ENCODE peak calls at places on chromosomes 16 and 17, in five cellular contexts. One of them, this sample, is unnamed.

GRCh38 chr17:38428150-38428642 is at the start of gene ARHGAP23:
- DNase-seq in germinal center: peak; percentile 67
- DNase-seq in activated CD8-positive, alpha-beta memory T cell treated with anti-CD3 and anti-CD28 coated beads for 1 hour: no peak
- DNase-seq in HTR-8/SVneo: peak; percentile 91
- DNase-seq in stimulated activated CD4-positive, alpha-beta T cell treated with anti-CD3 and anti-CD28 coated beads, Interleukin-1b, Interleukin-23, amount 100 ng/mL, for 24 hours: no peak
- DNase-seq in this sample: peak; percentile 53

GRCh38 chr16:28260193-28260592 is 32.1 kb upstream of the SBK1 start:
- DNase-seq in germinal center: no peak
- DNase-seq in activated CD8-positive, alpha-beta memory T cell treated with anti-CD3 and anti-CD28 coated beads for 1 hour: no peak
- DNase-seq in HTR-8/SVneo: no peak
- DNase-seq in stimulated activated CD4-positive, alpha-beta T cell treated with anti-CD3 and anti-CD28 coated beads, Interleukin-1b, Interleukin-23, amount 100 ng/mL, for 24 hours: no peak
- DNase-seq in this sample: no peak

GRCh38 chr16:68468849-68469248 is 20.5 kb upstream of the SMPD3 start:
- DNase-seq in germinal center: no peak
- DNase-seq in activated CD8-positive, alpha-beta memory T cell treated with anti-CD3 and anti-CD28 coated beads for 1 hour: no peak
- DNase-seq in HTR-8/SVneo: no peak
- DNase-seq in stimulated activated CD4-positive, alpha-beta T cell treated with anti-CD3 and anti-CD28 coated beads, Interleukin-1b, Interleukin-23, amount 100 ng/mL, for 24 hours: no peak
- DNase-seq in this sample: no peak

GRCh38 chr17:58335779-58336455 is 7.3 kb upstream of the TSPOAP1 start:
- DNase-seq in germinal center: no peak
- DNase-seq in activated CD8-positive, alpha-beta memory T cell treated with anti-CD3 and anti-CD28 coated beads for 1 hour: no peak
- DNase-seq in HTR-8/SVneo: no peak
- DNase-seq in stimulated activated CD4-positive, alpha-beta T cell treated with anti-CD3 and anti-CD28 coated beads, Interleukin-1b, Interleukin-23, amount 100 ng/mL, for 24 hours: no peak
- DNase-seq in this sample: no peak

GRCh38 chr17:75641343-75641742 is 8.1 kb downstream of the SMIM5 start:
- DNase-seq in germinal center: no peak
- DNase-seq in activated CD8-positive, alpha-beta memory T cell treated with anti-CD3 and anti-CD28 coated beads for 1 hour: no peak
- DNase-seq in HTR-8/SVneo: no peak
- DNase-seq in stimulated activated CD4-positive, alpha-beta T cell treated with anti-CD3 and anti-CD28 coated beads, Interleukin-1b, Interleukin-23, amount 100 ng/mL, for 24 hours: no peak
- DNase-seq in this sample: no peak

GRCh38 chr16:81723098-81723723 is 55.9 kb upstream of the PLCG2 start:
- DNase-seq in germinal center: peak; percentile 72
- DNase-seq in activated CD8-positive, alpha-beta memory T cell treated with anti-CD3 and anti-CD28 coated beads for 1 hour: no peak
- DNase-seq in HTR-8/SVneo: peak; percentile 86
- DNase-seq in stimulated activated CD4-positive, alpha-beta T cell treated with anti-CD3 and anti-CD28 coated beads, Interleukin-1b, Interleukin-23, amount 100 ng/mL, for 24 hours: peak; percentile 45
- DNase-seq in this sample: peak; percentile 68

GRCh38 chr17:69949931-69950330 is 125.1 kb upstream of the KCNJ16 start:
- DNase-seq in germinal center: no peak
- DNase-seq in activated CD8-positive, alpha-beta memory T cell treated with anti-CD3 and anti-CD28 coated beads for 1 hour: no peak
- DNase-seq in HTR-8/SVneo: no peak
- DNase-seq in stimulated activated CD4-positive, alpha-beta T cell treated with anti-CD3 and anti-CD28 coated beads, Interleukin-1b, Interleukin-23, amount 100 ng/mL, for 24 hours: no peak
- DNase-seq in this sample: no peak

GRCh38 chr17:65062168-65062915 is 5.8 kb upstream of the GNA13 start:
- DNase-seq in germinal center: no peak
- DNase-seq in activated CD8-positive, alpha-beta memory T cell treated with anti-CD3 and anti-CD28 coated beads for 1 hour: no peak
- DNase-seq in HTR-8/SVneo: no peak
- DNase-seq in stimulated activated CD4-positive, alpha-beta T cell treated with anti-CD3 and anti-CD28 coated beads, Interleukin-1b, Interleukin-23, amount 100 ng/mL, for 24 hours: no peak
- DNase-seq in this sample: peak; percentile 25

GRCh38 chr16:1538804-1539520 is 5.5 kb downstream of the TMEM204 start:
- DNase-seq in germinal center: peak; percentile 43
- DNase-seq in activated CD8-positive, alpha-beta memory T cell treated with anti-CD3 and anti-CD28 coated beads for 1 hour: no peak
- DNase-seq in HTR-8/SVneo: no peak
- DNase-seq in stimulated activated CD4-positive, alpha-beta T cell treated with anti-CD3 and anti-CD28 coated beads, Interleukin-1b, Interleukin-23, amount 100 ng/mL, for 24 hours: no peak
- DNase-seq in this sample: no peak

GRCh38 chr17:47077576-47077975 is 98.5 kb upstream of the RPRML start:
- DNase-seq in germinal center: no peak
- DNase-seq in activated CD8-positive, alpha-beta memory T cell treated with anti-CD3 and anti-CD28 coated beads for 1 hour: no peak
- DNase-seq in HTR-8/SVneo: no peak
- DNase-seq in stimulated activated CD4-positive, alpha-beta T cell treated with anti-CD3 and anti-CD28 coated beads, Interleukin-1b, Interleukin-23, amount 100 ng/mL, for 24 hours: no peak
- DNase-seq in this sample: no peak

GRCh38 chr17:67246398-67246647 is 1.3 kb upstream of the HELZ start:
- DNase-seq in germinal center: peak; percentile 16
- DNase-seq in activated CD8-positive, alpha-beta memory T cell treated with anti-CD3 and anti-CD28 coated beads for 1 hour: no peak
- DNase-seq in HTR-8/SVneo: no peak
- DNase-seq in stimulated activated CD4-positive, alpha-beta T cell treated with anti-CD3 and anti-CD28 coated beads, Interleukin-1b, Interleukin-23, amount 100 ng/mL, for 24 hours: no peak
- DNase-seq in this sample: no peak

GRCh38 chr16:6665126-6665525 is 667.5 kb upstream of the RBFOX1 start:
- DNase-seq in germinal center: no peak
- DNase-seq in activated CD8-positive, alpha-beta memory T cell treated with anti-CD3 and anti-CD28 coated beads for 1 hour: no peak
- DNase-seq in HTR-8/SVneo: no peak
- DNase-seq in stimulated activated CD4-positive, alpha-beta T cell treated with anti-CD3 and anti-CD28 coated beads, Interleukin-1b, Interleukin-23, amount 100 ng/mL, for 24 hours: no peak
- DNase-seq in this sample: no peak

GRCh38 chr17:27597783-27598320 is 33.1 kb upstream of the LGALS9 start:
- DNase-seq in germinal center: no peak
- DNase-seq in activated CD8-positive, alpha-beta memory T cell treated with anti-CD3 and anti-CD28 coated beads for 1 hour: no peak
- DNase-seq in HTR-8/SVneo: no peak
- DNase-seq in stimulated activated CD4-positive, alpha-beta T cell treated with anti-CD3 and anti-CD28 coated beads, Interleukin-1b, Interleukin-23, amount 100 ng/mL, for 24 hours: no peak
- DNase-seq in this sample: no peak

GRCh38 chr16:84995666-84996065 is 15.7 kb downstream of the ZDHHC7 start:
- DNase-seq in germinal center: no peak
- DNase-seq in activated CD8-positive, alpha-beta memory T cell treated with anti-CD3 and anti-CD28 coated beads for 1 hour: no peak
- DNase-seq in HTR-8/SVneo: no peak
- DNase-seq in stimulated activated CD4-positive, alpha-beta T cell treated with anti-CD3 and anti-CD28 coated beads, Interleukin-1b, Interleukin-23, amount 100 ng/mL, for 24 hours: no peak
- DNase-seq in this sample: no peak

GRCh38 chr17:75571197-75571884 is 16.3 kb upstream of the MYO15B start:
- DNase-seq in germinal center: peak; percentile 81
- DNase-seq in activated CD8-positive, alpha-beta memory T cell treated with anti-CD3 and anti-CD28 coated beads for 1 hour: no peak
- DNase-seq in HTR-8/SVneo: no peak
- DNase-seq in stimulated activated CD4-positive, alpha-beta T cell treated with anti-CD3 and anti-CD28 coated beads, Interleukin-1b, Interleukin-23, amount 100 ng/mL, for 24 hours: no peak
- DNase-seq in this sample: no peak

GRCh38 chr16:86818701-86819522 is 240.6 kb downstream of the FOXL1 start:
- DNase-seq in germinal center: no peak
- DNase-seq in activated CD8-positive, alpha-beta memory T cell treated with anti-CD3 and anti-CD28 coated beads for 1 hour: no peak
- DNase-seq in HTR-8/SVneo: no peak
- DNase-seq in stimulated activated CD4-positive, alpha-beta T cell treated with anti-CD3 and anti-CD28 coated beads, Interleukin-1b, Interleukin-23, amount 100 ng/mL, for 24 hours: no peak
- DNase-seq in this sample: no peak

GRCh38 chr17:41782142-41782541 is 4.4 kb downstream of the JUP start:
- DNase-seq in germinal center: no peak
- DNase-seq in activated CD8-positive, alpha-beta memory T cell treated with anti-CD3 and anti-CD28 coated beads for 1 hour: no peak
- DNase-seq in HTR-8/SVneo: no peak
- DNase-seq in stimulated activated CD4-positive, alpha-beta T cell treated with anti-CD3 and anti-CD28 coated beads, Interleukin-1b, Interleukin-23, amount 100 ng/mL, for 24 hours: no peak
- DNase-seq in this sample: no peak

GRCh38 chr17:76920364-76921139 is 52.3 kb downstream of the MGAT5B start:
- DNase-seq in germinal center: no peak
- DNase-seq in activated CD8-positive, alpha-beta memory T cell treated with anti-CD3 and anti-CD28 coated beads for 1 hour: no peak
- DNase-seq in HTR-8/SVneo: no peak
- DNase-seq in stimulated activated CD4-positive, alpha-beta T cell treated with anti-CD3 and anti-CD28 coated beads, Interleukin-1b, Interleukin-23, amount 100 ng/mL, for 24 hours: no peak
- DNase-seq in this sample: no peak

GRCh38 chr16:50553182-50553710 is 5.0 kb downstream of the NKD1 start:
- DNase-seq in germinal center: no peak
- DNase-seq in activated CD8-positive, alpha-beta memory T cell treated with anti-CD3 and anti-CD28 coated beads for 1 hour: no peak
- DNase-seq in HTR-8/SVneo: no peak
- DNase-seq in stimulated activated CD4-positive, alpha-beta T cell treated with anti-CD3 and anti-CD28 coated beads, Interleukin-1b, Interleukin-23, amount 100 ng/mL, for 24 hours: no peak
- DNase-seq in this sample: no peak

GRCh38 chr17:72714357-72714966 is 378.0 kb downstream of the SLC39A11 start:
- DNase-seq in germinal center: no peak
- DNase-seq in activated CD8-positive, alpha-beta memory T cell treated with anti-CD3 and anti-CD28 coated beads for 1 hour: no peak
- DNase-seq in HTR-8/SVneo: no peak
- DNase-seq in stimulated activated CD4-positive, alpha-beta T cell treated with anti-CD3 and anti-CD28 coated beads, Interleukin-1b, Interleukin-23, amount 100 ng/mL, for 24 hours: no peak
- DNase-seq in this sample: no peak

GRCh38 chr17:13302983-13303382 is 285.2 kb upstream of the ELAC2 start:
- DNase-seq in germinal center: no peak
- DNase-seq in activated CD8-positive, alpha-beta memory T cell treated with anti-CD3 and anti-CD28 coated beads for 1 hour: no peak
- DNase-seq in HTR-8/SVneo: no peak
- DNase-seq in stimulated activated CD4-positive, alpha-beta T cell treated with anti-CD3 and anti-CD28 coated beads, Interleukin-1b, Interleukin-23, amount 100 ng/mL, for 24 hours: no peak
- DNase-seq in this sample: no peak

GRCh38 chr17:71635187-71635586 is 485.6 kb upstream of the SOX9 start:
- DNase-seq in germinal center: no peak
- DNase-seq in activated CD8-positive, alpha-beta memory T cell treated with anti-CD3 and anti-CD28 coated beads for 1 hour: no peak
- DNase-seq in HTR-8/SVneo: no peak
- DNase-seq in stimulated activated CD4-positive, alpha-beta T cell treated with anti-CD3 and anti-CD28 coated beads, Interleukin-1b, Interleukin-23, amount 100 ng/mL, for 24 hours: no peak
- DNase-seq in this sample: no peak